ENCODE peak calls at places on chromosomes 12 and 14, in five cellular contexts. One of them, this sample, is unnamed.

GRCh38 chr12:87866602-87867292 is 162.5 kb downstream of the C12orf50 start:
- DNase-seq in lower leg skin: no peak
- DNase-seq in A549: no peak
- DNase-seq in ovary: no peak
- DNase-seq in thyroid gland: no peak
- DNase-seq in this sample: no peak

GRCh38 chr12:4434721-4435425 is 10.7 kb downstream of the FGF6 start:
- DNase-seq in lower leg skin: peak
- DNase-seq in A549: no peak
- DNase-seq in ovary: no peak
- DNase-seq in thyroid gland: no peak
- DNase-seq in this sample: no peak

GRCh38 chr12:71252473-71252872 is 94.7 kb upstream of the TSPAN8 start:
- DNase-seq in lower leg skin: no peak
- DNase-seq in A549: no peak
- DNase-seq in ovary: no peak
- DNase-seq in thyroid gland: no peak
- DNase-seq in this sample: no peak

GRCh38 chr14:96201965-96202364 is 2.7 kb upstream of the BDKRB2 start:
- DNase-seq in lower leg skin: no peak
- DNase-seq in A549: no peak
- DNase-seq in ovary: no peak
- DNase-seq in thyroid gland: no peak
- DNase-seq in this sample: no peak

GRCh38 chr12:108441549-108441948 is 73.5 kb upstream of the FICD start:
- DNase-seq in lower leg skin: no peak
- DNase-seq in A549: no peak
- DNase-seq in ovary: no peak
- DNase-seq in thyroid gland: no peak
- DNase-seq in this sample: no peak

GRCh38 chr12:113630625-113631024 is 159.0 kb upstream of the LHX5 start:
- DNase-seq in lower leg skin: no peak
- DNase-seq in A549: no peak
- DNase-seq in ovary: no peak
- DNase-seq in thyroid gland: no peak
- DNase-seq in this sample: no peak

GRCh38 chr12:94157891-94158495 is 9.6 kb downstream of the PLXNC1 start:
- DNase-seq in lower leg skin: no peak
- DNase-seq in A549: no peak
- DNase-seq in ovary: no peak
- DNase-seq in thyroid gland: peak
- DNase-seq in this sample: no peak

GRCh38 chr12:6435941-6436715 is 8.6 kb upstream of the CD27 start:
- DNase-seq in lower leg skin: peak
- DNase-seq in A549: no peak
- DNase-seq in ovary: peak
- DNase-seq in thyroid gland: no peak
- DNase-seq in this sample: no peak

GRCh38 chr12:105667880-105668279 is 337.4 kb downstream of the C12orf75 start:
- DNase-seq in lower leg skin: no peak
- DNase-seq in A549: no peak
- DNase-seq in ovary: no peak
- DNase-seq in thyroid gland: no peak
- DNase-seq in this sample: no peak

GRCh38 chr12:64385468-64385867 is 5.1 kb downstream of the C12orf56 start:
- DNase-seq in lower leg skin: no peak
- DNase-seq in A549: no peak
- DNase-seq in ovary: no peak
- DNase-seq in thyroid gland: no peak
- DNase-seq in this sample: peak

GRCh38 chr14:54837508-54838149 is 65.0 kb downstream of the GCH1 start:
- DNase-seq in lower leg skin: no peak
- DNase-seq in A549: no peak
- DNase-seq in ovary: no peak
- DNase-seq in thyroid gland: no peak
- DNase-seq in this sample: no peak

GRCh38 chr12:113184900-113185179 is 438 bp downstream of the DDX54 start:
- DNase-seq in lower leg skin: peak
- DNase-seq in A549: peak
- DNase-seq in ovary: peak
- DNase-seq in thyroid gland: peak
- DNase-seq in this sample: peak

GRCh38 chr14:105480807-105481801 is 5.6 kb upstream of the CRIP1 start:
- DNase-seq in lower leg skin: peak
- DNase-seq in A549: peak
- DNase-seq in ovary: peak
- DNase-seq in thyroid gland: peak
- DNase-seq in this sample: peak

GRCh38 chr14:70254476-70254961 is 65.8 kb upstream of the SLC8A3 start:
- DNase-seq in lower leg skin: no peak
- DNase-seq in A549: no peak
- DNase-seq in ovary: peak
- DNase-seq in thyroid gland: peak
- DNase-seq in this sample: no peak

GRCh38 chr12:31008961-31009840 is 64.5 kb upstream of the DDX11 start:
- DNase-seq in lower leg skin: peak
- DNase-seq in A549: no peak
- DNase-seq in ovary: no peak
- DNase-seq in thyroid gland: no peak
- DNase-seq in this sample: no peak

GRCh38 chr12:49346659-49347306 is at the start of gene DNAJC22:
- DNase-seq in lower leg skin: peak
- DNase-seq in A549: no peak
- DNase-seq in ovary: no peak
- DNase-seq in thyroid gland: peak
- DNase-seq in this sample: no peak

GRCh38 chr12:121128908-121129704 is 3.6 kb upstream of the P2RX7 start:
- DNase-seq in lower leg skin: peak
- DNase-seq in A549: peak
- DNase-seq in ovary: peak
- DNase-seq in thyroid gland: peak
- DNase-seq in this sample: peak

GRCh38 chr14:104876251-104876699 is 11.2 kb downstream of the CEP170B start:
- DNase-seq in lower leg skin: no peak
- DNase-seq in A549: peak
- DNase-seq in ovary: no peak
- DNase-seq in thyroid gland: no peak
- DNase-seq in this sample: no peak

GRCh38 chr12:32692358-32692757 is 13.3 kb downstream of the DNM1L start:
- DNase-seq in lower leg skin: no peak
- DNase-seq in A549: no peak
- DNase-seq in ovary: no peak
- DNase-seq in thyroid gland: no peak
- DNase-seq in this sample: no peak

GRCh38 chr12:58920102-58920955 is at the start of gene LRIG3:
- DNase-seq in lower leg skin: peak
- DNase-seq in A549: peak
- DNase-seq in ovary: peak
- DNase-seq in thyroid gland: peak
- DNase-seq in this sample: peak

GRCh38 chr14:21652209-21652808 is 1.3 kb upstream of the OR4E2 start:
- DNase-seq in lower leg skin: no peak
- DNase-seq in A549: no peak
- DNase-seq in ovary: no peak
- DNase-seq in thyroid gland: no peak
- DNase-seq in this sample: no peak

GRCh38 chr12:11642785-11643184 is 6.7 kb upstream of the ETV6 start:
- DNase-seq in lower leg skin: no peak
- DNase-seq in A549: no peak
- DNase-seq in ovary: no peak
- DNase-seq in thyroid gland: no peak
- DNase-seq in this sample: no peak

GRCh38 chr14:78254911-78255431 is 84.8 kb downstream of the NRXN3 start:
- DNase-seq in lower leg skin: no peak
- DNase-seq in A549: no peak
- DNase-seq in ovary: no peak
- DNase-seq in thyroid gland: peak
- DNase-seq in this sample: no peak

GRCh38 chr12:16347391-16348298 is at the start of gene MGST1:
- DNase-seq in lower leg skin: peak
- DNase-seq in A549: peak
- DNase-seq in ovary: no peak
- DNase-seq in thyroid gland: peak
- DNase-seq in this sample: no peak

GRCh38 chr14:63795532-63795931 is 57.3 kb upstream of the SYNE2 start:
- DNase-seq in lower leg skin: no peak
- DNase-seq in A549: no peak
- DNase-seq in ovary: no peak
- DNase-seq in thyroid gland: no peak
- DNase-seq in this sample: no peak

GRCh38 chr12:51893786-51894185 is 5.9 kb downstream of the ANKRD33 start:
- DNase-seq in lower leg skin: peak
- DNase-seq in A549: no peak
- DNase-seq in ovary: no peak
- DNase-seq in thyroid gland: no peak
- DNase-seq in this sample: no peak

GRCh38 chr12:94553130-94553519 is 93.5 kb upstream of the CEP83 start:
- DNase-seq in lower leg skin: no peak
- DNase-seq in A549: no peak
- DNase-seq in ovary: peak
- DNase-seq in thyroid gland: no peak
- DNase-seq in this sample: no peak

GRCh38 chr12:104567832-104568490 is 111.2 kb downstream of the CHST11 start:
- DNase-seq in lower leg skin: no peak
- DNase-seq in A549: no peak
- DNase-seq in ovary: no peak
- DNase-seq in thyroid gland: no peak
- DNase-seq in this sample: no peak

GRCh38 chr12:14952295-14952995 is 9.0 kb downstream of the ARHGDIB start:
- DNase-seq in lower leg skin: no peak
- DNase-seq in A549: peak
- DNase-seq in ovary: no peak
- DNase-seq in thyroid gland: peak
- DNase-seq in this sample: peak

GRCh38 chr12:124383028-124383427 is 88.1 kb downstream of the RFLNA start:
- DNase-seq in lower leg skin: no peak
- DNase-seq in A549: no peak
- DNase-seq in ovary: no peak
- DNase-seq in thyroid gland: no peak
- DNase-seq in this sample: no peak

GRCh38 chr12:124379379-124379937 is 84.6 kb downstream of the RFLNA start:
- DNase-seq in lower leg skin: no peak
- DNase-seq in A549: no peak
- DNase-seq in ovary: no peak
- DNase-seq in thyroid gland: no peak
- DNase-seq in this sample: no peak

GRCh38 chr12:124381454-124382207 is 86.7 kb downstream of the RFLNA start:
- DNase-seq in lower leg skin: peak
- DNase-seq in A549: peak
- DNase-seq in ovary: peak
- DNase-seq in thyroid gland: peak
- DNase-seq in this sample: no peak

GRCh38 chr12:124379938-124380754 is 85.3 kb downstream of the RFLNA start:
- DNase-seq in lower leg skin: peak
- DNase-seq in A549: peak
- DNase-seq in ovary: peak
- DNase-seq in thyroid gland: no peak
- DNase-seq in this sample: peak

GRCh38 chr12:124380793-124381453 is 86.0 kb downstream of the RFLNA start:
- DNase-seq in lower leg skin: no peak
- DNase-seq in A549: no peak
- DNase-seq in ovary: no peak
- DNase-seq in thyroid gland: no peak
- DNase-seq in this sample: no peak
- TF ChIP-seq POLR2A in lower leg skin: no peak
- TF ChIP-seq POLR2A in A549: no peak
- TF ChIP-seq POLR2A in ovary: no peak
- TF ChIP-seq POLR2A in thyroid gland: no peak
- TF ChIP-seq POLR2A in this sample: no peak

DNA sequence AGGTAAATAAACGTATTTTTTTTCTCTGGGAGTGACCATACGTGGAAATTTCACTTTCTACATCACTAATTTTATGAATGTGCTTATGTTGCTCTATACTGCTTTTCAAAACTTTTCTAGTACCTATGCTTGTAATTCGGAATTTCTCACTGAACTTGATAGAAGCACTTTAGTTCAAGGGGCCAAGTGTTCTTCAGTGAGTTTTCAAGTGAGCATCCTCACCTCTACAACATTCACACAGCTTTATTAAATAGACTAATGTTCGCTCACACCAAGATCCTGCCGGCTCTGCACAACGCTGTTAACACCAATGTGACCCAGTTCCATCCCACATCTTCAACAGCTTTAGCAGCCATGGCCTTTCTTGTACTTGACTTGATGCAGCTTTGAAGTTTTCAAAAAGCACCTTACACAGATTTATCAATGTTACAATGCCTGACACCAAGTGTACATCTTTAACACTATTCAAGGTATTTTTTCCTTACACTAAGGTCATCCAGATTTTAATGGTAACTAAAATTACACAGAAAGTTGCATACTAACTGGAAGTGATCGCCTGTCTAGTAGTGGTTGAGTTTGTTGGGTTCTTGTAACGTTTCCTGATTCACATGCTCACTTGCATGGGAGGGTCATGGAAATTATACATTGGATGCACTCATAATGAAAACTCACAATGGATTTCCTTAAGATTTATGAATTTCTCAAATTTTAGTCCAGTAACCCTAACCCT is 4.5 kb downstream of the UBC start:
- DNase-seq in lower leg skin: no peak
- DNase-seq in A549: no peak
- DNase-seq in ovary: peak
- DNase-seq in thyroid gland: no peak
- DNase-seq in this sample: no peak
- TF ChIP-seq POLR2A in lower leg skin: no peak
- TF ChIP-seq POLR2A in A549: peak
- TF ChIP-seq POLR2A in ovary: no peak
- TF ChIP-seq POLR2A in thyroid gland: peak
- TF ChIP-seq POLR2A in this sample: no peak

GRCh38 chr14:50082784-50083466 is 33.4 kb downstream of the VCPKMT start:
- DNase-seq in lower leg skin: peak
- DNase-seq in A549: no peak
- DNase-seq in ovary: no peak
- DNase-seq in thyroid gland: no peak
- DNase-seq in this sample: no peak

GRCh38 chr14:50085570-50086315 is 30.6 kb downstream of the VCPKMT start:
- DNase-seq in lower leg skin: no peak
- DNase-seq in A549: no peak
- DNase-seq in ovary: no peak
- DNase-seq in thyroid gland: no peak
- DNase-seq in this sample: peak

GRCh38 chr14:50084666-50085065 is 31.7 kb downstream of the VCPKMT start:
- DNase-seq in lower leg skin: no peak
- DNase-seq in A549: no peak
- DNase-seq in ovary: no peak
- DNase-seq in thyroid gland: no peak
- DNase-seq in this sample: no peak

GRCh38 chr14:50082308-50082742 is 34.0 kb downstream of the VCPKMT start:
- DNase-seq in lower leg skin: no peak
- DNase-seq in A549: no peak
- DNase-seq in ovary: no peak
- DNase-seq in thyroid gland: no peak
- DNase-seq in this sample: no peak

GRCh38 chr14:50083467-50084337 is 32.7 kb downstream of the VCPKMT start:
- DNase-seq in lower leg skin: no peak
- DNase-seq in A549: no peak
- DNase-seq in ovary: no peak
- DNase-seq in thyroid gland: no peak
- DNase-seq in this sample: no peak
- TF ChIP-seq POLR2A in lower leg skin: no peak
- TF ChIP-seq POLR2A in A549: no peak
- TF ChIP-seq POLR2A in ovary: no peak
- TF ChIP-seq POLR2A in thyroid gland: no peak
- TF ChIP-seq POLR2A in this sample: no peak

GRCh38 chr12:69601962-69602685 is 8.6 kb downstream of the LRRC10 start:
- DNase-seq in lower leg skin: no peak
- DNase-seq in A549: no peak
- DNase-seq in ovary: no peak
- DNase-seq in thyroid gland: no peak
- DNase-seq in this sample: no peak
- TF ChIP-seq POLR2A in lower leg skin: no peak
- TF ChIP-seq POLR2A in A549: no peak
- TF ChIP-seq POLR2A in ovary: no peak
- TF ChIP-seq POLR2A in thyroid gland: no peak
- TF ChIP-seq POLR2A in this sample: no peak

This sample was measured in H54.